ENCODE peak calls at places on chromosomes 2 and 18, in seven cellular contexts. E is body of pancreas, U is BE2C, Q is upper lobe of right lung, S is lower lobe of right lung, H is heart left ventricle, V is Peyer's patch. J is an unnamed sample.

GRCh38 chr2:40371525-40372277 is 80.2 kb downstream of the SLC8A1 start:
- DNase-seq in H (peak; percentile 29), U (peak; percentile 71), V (no peak), S (no peak), Q (no peak), E (peak; percentile 7), J (no peak)

GRCh38 chr2:151408788-151409600 is 708 bp upstream of the RIF1 start:
- DNase-seq in E (no peak), Q (no peak), H (no peak), S (no peak), U (no peak), V (no peak), J (no peak)

GRCh38 chr18:50009772-50010171 is 185.2 kb downstream of the MYO5B start:
- DNase-seq in V (peak; percentile 77), S (peak; percentile 66), H (peak; percentile 20), U (peak; percentile 28), E (peak; percentile 74), Q (peak; percentile 71), J (peak; percentile 19)

GRCh38 chr2:215950009-215950408 is 63.3 kb downstream of the MREG start:
- DNase-seq in U (no peak), H (no peak), Q (no peak), V (no peak), S (no peak), E (no peak), J (peak; percentile 22)

GRCh38 chr2:173934895-173935294 is 30.3 kb downstream of the SP3 start:
- DNase-seq in H (no peak), U (no peak), V (no peak), E (peak; percentile 30), Q (no peak), S (no peak), J (no peak)

GRCh38 chr2:9261231-9261883 is 54.7 kb downstream of the ASAP2 start:
- DNase-seq in S (no peak), E (no peak), Q (no peak), U (no peak), H (peak; percentile 66), V (no peak), J (no peak)

GRCh38 chr2:86552889-86553288 is 10.4 kb downstream of the CHMP3 start:
- DNase-seq in H (no peak), U (no peak), V (peak; percentile 54), Q (no peak), S (no peak), E (no peak), J (no peak)

GRCh38 chr18:33210575-33211189 is 229.8 kb downstream of the CCDC178 start:
- DNase-seq in H (no peak), E (no peak), S (no peak), V (no peak), U (peak; percentile 3), Q (no peak), J (no peak)

GRCh38 chr2:144695661-144696060 is 175.7 kb upstream of the ZEB2 start:
- DNase-seq in S (no peak), U (no peak), E (no peak), V (no peak), Q (no peak), H (no peak), J (no peak)

GRCh38 chr18:23844991-23845680 is 155.9 kb downstream of the LAMA3 start:
- DNase-seq in V (no peak), H (no peak), U (no peak), E (no peak), S (no peak), Q (no peak), J (no peak)

GRCh38 chr2:195695002-195695631 is 38.1 kb downstream of the SLC39A10 start:
- DNase-seq in S (no peak), E (no peak), V (no peak), Q (no peak), H (no peak), U (no peak), J (no peak)

GRCh38 chr2:42937171-42937875 is 144.9 kb upstream of the HAAO start:
- DNase-seq in Q (no peak), U (no peak), H (peak; percentile 50), E (no peak), V (no peak), S (no peak), J (no peak)

GRCh38 chr2:85215074-85216050 is 82.2 kb downstream of the TCF7L1 start:
- DNase-seq in E (peak; percentile 29), S (no peak), V (peak; percentile 37), U (peak; percentile 51), Q (no peak), H (no peak), J (no peak)

GRCh38 chr2:85213404-85213803 is 80.2 kb downstream of the TCF7L1 start:
- DNase-seq in E (no peak), V (no peak), Q (no peak), U (no peak), H (no peak), S (no peak), J (no peak)

GRCh38 chr2:85216927-85217326 is 83.7 kb downstream of the TCF7L1 start:
- DNase-seq in U (no peak), V (no peak), S (no peak), Q (no peak), H (no peak), E (no peak), J (no peak)

GRCh38 chr2:85213893-85214512 is 80.8 kb downstream of the TCF7L1 start:
- DNase-seq in V (peak; percentile 18), E (no peak), H (no peak), U (no peak), Q (no peak), S (no peak), J (no peak)

DNA sequence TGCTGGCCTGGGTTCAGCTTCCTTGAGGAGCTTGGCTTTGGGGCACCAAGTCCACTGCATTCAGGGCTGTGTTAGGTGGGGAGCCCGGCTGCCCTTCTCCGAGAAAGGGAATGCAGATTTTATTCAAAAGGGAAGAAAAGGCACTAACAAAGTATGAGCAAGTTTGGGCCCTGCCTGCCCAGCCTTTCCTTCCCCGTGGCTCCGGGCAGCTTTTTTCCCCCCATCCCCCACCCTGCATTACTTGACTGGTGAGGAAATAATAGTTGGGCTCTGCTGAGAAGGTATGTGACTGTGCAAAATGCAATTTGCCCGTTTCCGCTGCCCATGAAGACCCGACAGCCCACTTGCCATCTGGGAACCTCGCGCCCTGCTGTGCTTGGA is 82.8 kb downstream of the TCF7L1 start:
- DNase-seq in U (no peak), V (peak; percentile 40), E (no peak), H (no peak), S (no peak), Q (no peak), J (no peak)
- H3K36me3 ChIP-seq in U (no peaks in the 10 kb centered on the region), V (no peaks in the 10 kb centered on the region), E (no peaks in the 10 kb centered on the region), H (no peaks in the 10 kb centered on the region), S (no peaks in the 10 kb centered on the region), Q (no peaks in the 10 kb centered on the region), J (no peaks in the 10 kb centered on the region)

GRCh38 chr18:57631697-57632096 is 10.1 kb upstream of the NARS1 start:
- DNase-seq in E (no peak), Q (no peak), U (no peak), V (no peak), H (no peak), S (no peak), J (no peak)
- H3K4me3 ChIP-seq in E (no peak overlapping the region), Q (no peak overlapping the region), U (no peak overlapping the region), V (no peak overlapping the region), H (no peak overlapping the region), S (no peak overlapping the region), J (no peak overlapping the region)

GRCh38 chr2:154945977-154946376 is 247.5 kb downstream of the KCNJ3 start:
- DNase-seq in Q (no peak), H (no peak), S (no peak), U (no peak), E (no peak), V (no peak), J (no peak)

GRCh38 chr2:154941379-154941778 is 242.9 kb downstream of the KCNJ3 start:
- DNase-seq in U (no peak), V (no peak), S (no peak), Q (no peak), H (no peak), E (no peak), J (no peak)
- H3K36me3 ChIP-seq in U (no peaks in the 10 kb centered on the region), V (no peaks in the 10 kb centered on the region), S (no peaks in the 10 kb centered on the region), Q (no peaks in the 10 kb centered on the region), H (no peaks in the 10 kb centered on the region), E (no peaks in the 10 kb centered on the region), J (no peaks in the 10 kb centered on the region)

GRCh38 chr18:907171-907879 is 2.7 kb downstream of the ADCYAP1 start:
- DNase-seq in V (no peak), U (peak; percentile 37), E (peak; percentile 41), H (no peak), S (peak; percentile 46), Q (peak; percentile 61), J (no peak)
- H3K4me3 ChIP-seq in V (peak overlapping the region; percentile 40), U (peak overlapping the region; percentile 68), E (no peak overlapping the region), H (peak overlapping the region; percentile 54), S (peak overlapping the region; percentile 53), Q (peak overlapping the region; percentile 48), J (no peak overlapping the region)

GRCh38 chr2:157427003-157427921 is 16.6 kb downstream of the CYTIP start:
- DNase-seq in E (no peak), S (no peak), Q (no peak), V (no peak), H (no peak), U (no peak), J (no peak)

GRCh38 chr2:157428500-157429175 is 15.3 kb downstream of the CYTIP start:
- DNase-seq in Q (no peak), E (no peak), U (no peak), V (no peak), H (no peak), S (no peak), J (no peak)

GRCh38 chr2:157430266-157430665 is 13.6 kb downstream of the CYTIP start:
- DNase-seq in E (no peak), U (no peak), H (no peak), V (no peak), S (no peak), Q (no peak), J (no peak)

GRCh38 chr2:157426477-157426994 is 17.4 kb downstream of the CYTIP start:
- DNase-seq in H (no peak), S (no peak), E (no peak), Q (no peak), V (no peak), U (no peak), J (no peak)

GRCh38 chr2:157427922-157428303 is 16.0 kb downstream of the CYTIP start:
- DNase-seq in S (no peak), H (no peak), E (no peak), V (no peak), U (no peak), Q (no peak), J (no peak)
- H3K36me3 ChIP-seq in S (peaks cover 23% of the 10 kb centered on the region), H (no peaks in the 10 kb centered on the region), E (no peaks in the 10 kb centered on the region), V (no peaks in the 10 kb centered on the region), U (no peaks in the 10 kb centered on the region), Q (peaks cover 10% of the 10 kb centered on the region), J (peaks cover 30% of the 10 kb centered on the region)

DNA sequence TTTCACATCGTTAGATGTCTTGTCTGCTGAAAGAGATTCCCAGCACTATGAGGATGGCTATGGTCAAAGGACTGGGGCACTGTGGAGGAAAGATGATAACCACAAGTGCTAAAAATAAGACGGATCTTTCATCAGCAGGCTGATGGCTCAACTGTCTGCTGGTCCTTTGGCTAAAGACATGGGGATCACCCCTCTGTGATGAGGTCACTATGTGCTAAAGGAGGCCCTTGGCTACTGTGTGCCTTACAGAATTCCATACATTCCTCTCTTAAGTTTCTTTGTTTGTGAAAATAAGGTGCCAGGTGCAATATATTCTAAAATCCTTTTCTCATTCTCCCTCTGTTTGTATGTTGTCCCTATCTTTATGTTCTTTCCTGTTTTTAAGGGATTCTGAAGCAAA is 39.7 kb upstream of the LYPD6 start:
- DNase-seq in E (no peak), H (no peak), U (no peak), S (no peak), Q (no peak), V (no peak), J (no peak)
- H3K4me3 ChIP-seq in E (no peak overlapping the region), H (no peak overlapping the region), U (no peak overlapping the region), S (no peak overlapping the region), Q (no peak overlapping the region), V (no peak overlapping the region), J (no peak overlapping the region)

J was measured in GM06990.